ENCODE peak calls at places on chromosome 13, in five cellular contexts. A, K, Z, W and P are unnamed samples.
A peak's percentile ranks its signal among the peaks of the same experiment; 100 is the strongest.

GRCh38 chr13:94749162-94749561 is 36.8 kb upstream of the SOX21 start:
- DNase-seq in A (no peak), K (no peak), Z (no peak), W (no peak), P (no peak)

GRCh38 chr13:103948477-103948876 is 882.3 kb upstream of the SLC10A2 start:
- DNase-seq in A (peak; percentile 14), K (peak; percentile 9), Z (no peak), W (no peak), P (no peak)

GRCh38 chr13:93304868-93305613 is 78.4 kb downstream of the GPC6 start:
- DNase-seq in A (no peak), K (no peak), Z (no peak), W (no peak), P (no peak)

GRCh38 chr13:102870677-102871415 is 25.0 kb downstream of the ERCC5 start:
- DNase-seq in A (peak; percentile 64), K (peak; percentile 42), Z (peak; percentile 53), W (peak; percentile 49), P (peak; percentile 16)

GRCh38 chr13:87810391-87810801 is 139.2 kb downstream of the SLITRK5 start:
- DNase-seq in A (no peak), K (peak; percentile 2), Z (no peak), W (no peak), P (no peak)

GRCh38 chr13:31172001-31172400 is 10.3 kb upstream of the HSPH1 start:
- DNase-seq in A (peak; percentile 16), K (peak; percentile 31), Z (no peak), W (no peak), P (no peak)

GRCh38 chr13:95060120-95060519 is 241.1 kb downstream of the ABCC4 start:
- DNase-seq in A (no peak), K (no peak), Z (no peak), W (no peak), P (no peak)

GRCh38 chr13:91347996-91348905 is 764 bp downstream of the MIR17HG start:
- DNase-seq in A (no peak), K (peak; percentile 26), Z (peak; percentile 30), W (peak; percentile 61), P (no peak)

GRCh38 chr13:34926513-34926912 is 15.6 kb upstream of the NBEA start:
- DNase-seq in A (peak; percentile 71), K (no peak), Z (no peak), W (no peak), P (no peak)

GRCh38 chr13:59391696-59392095 is 772.0 kb downstream of the DIAPH3 start:
- DNase-seq in A (peak; percentile 77), K (peak; percentile 1), Z (peak; percentile 58), W (peak; percentile 51), P (peak; percentile 7)

GRCh38 chr13:96080676-96081075 is 9.2 kb upstream of the HS6ST3 start:
- DNase-seq in A (no peak), K (no peak), Z (no peak), W (no peak), P (no peak)

GRCh38 chr13:33409673-33410072 is 124.1 kb upstream of the STARD13 start:
- DNase-seq in A (no peak), K (no peak), Z (no peak), W (no peak), P (no peak)

GRCh38 chr13:111342716-111343115 is 22.3 kb downstream of the TEX29 start:
- DNase-seq in A (no peak), K (no peak), Z (no peak), W (no peak), P (no peak)

GRCh38 chr13:82597737-82598136 is 1284.5 kb downstream of the SLITRK1 start:
- DNase-seq in A (no peak), K (no peak), Z (no peak), W (no peak), P (no peak)

GRCh38 chr13:99028890-99029289 is 51.0 kb upstream of the DOCK9 start:
- DNase-seq in A (no peak), K (no peak), Z (no peak), W (peak; percentile 39), P (peak; percentile 3)

GRCh38 chr13:37741536-37741935 is 128.0 kb downstream of the TRPC4 start:
- DNase-seq in A (no peak), K (no peak), Z (no peak), W (no peak), P (no peak)

GRCh38 chr13:77477299-77477848 is 58.1 kb upstream of the SCEL start:
- DNase-seq in A (no peak), K (no peak), Z (no peak), W (no peak), P (no peak)

GRCh38 chr13:109389892-109390345 is 396.5 kb downstream of the IRS2 start:
- DNase-seq in A (no peak), K (no peak), Z (no peak), W (no peak), P (no peak)

GRCh38 chr13:95447766-95448165 is 104.8 kb upstream of the CLDN10 start:
- DNase-seq in A (no peak), K (no peak), Z (no peak), W (no peak), P (no peak)

GRCh38 chr13:23755040-23755439 is 134.2 kb downstream of the MIPEP start:
- DNase-seq in A (no peak), K (no peak), Z (no peak), W (no peak), P (no peak)

GRCh38 chr13:100828226-100828625 is 153.6 kb upstream of the TMTC4 start:
- DNase-seq in A (no peak), K (no peak), Z (no peak), W (no peak), P (peak; percentile 10)

GRCh38 chr13:33525759-33526158 is 240.2 kb upstream of the STARD13 start:
- DNase-seq in A (no peak), K (no peak), Z (no peak), W (no peak), P (no peak)

GRCh38 chr13:66200555-66200954 is 1029.6 kb downstream of the PCDH9 start:
- DNase-seq in A (peak; percentile 9), K (no peak), Z (no peak), W (no peak), P (no peak)

GRCh38 chr13:95267662-95268369 is 33.4 kb downstream of the ABCC4 start:
- DNase-seq in A (peak; percentile 93), K (peak; percentile 50), Z (no peak), W (no peak), P (no peak)

GRCh38 chr13:110799246-110800236 is 86.0 kb downstream of the ING1 start:
- DNase-seq in A (peak; percentile 39), K (peak; percentile 52), Z (no peak), W (no peak), P (no peak)

GRCh38 chr13:27663947-27664346 is 42.3 kb downstream of the POLR1D start:
- DNase-seq in A (no peak), K (no peak), Z (no peak), W (no peak), P (no peak)

GRCh38 chr13:63554157-63554556 is 2138.5 kb upstream of the PCDH20 start:
- DNase-seq in A (no peak), K (no peak), Z (no peak), W (no peak), P (no peak)

GRCh38 chr13:93243375-93244063 is 16.9 kb downstream of the GPC6 start:
- DNase-seq in A (no peak), K (no peak), Z (no peak), W (no peak), P (no peak)

GRCh38 chr13:39952244-39953233 is 297.1 kb downstream of the COG6 start:
- DNase-seq in A (peak; percentile 64), K (peak; percentile 26), Z (no peak), W (no peak), P (no peak)

GRCh38 chr13:99903140-99903539 is 68.4 kb downstream of the ZIC5 start:
- DNase-seq in A (no peak), K (no peak), Z (no peak), W (no peak), P (no peak)

GRCh38 chr13:35630551-35631275 is 154.2 kb upstream of the MAB21L1 start:
- DNase-seq in A (peak; percentile 30), K (peak; percentile 24), Z (no peak), W (no peak), P (peak; percentile 8)

GRCh38 chr13:43293986-43294880 is 270.8 kb downstream of the DNAJC15 start:
- DNase-seq in A (no peak), K (no peak), Z (no peak), W (no peak), P (no peak)

GRCh38 chr13:93080166-93080565 is 146.4 kb upstream of the GPC6 start:
- DNase-seq in A (no peak), K (no peak), Z (no peak), W (no peak), P (no peak)